ENCODE peak calls at places on chromosomes 4 and X, in ten cellular contexts. One of them, this sample, is unnamed.

GRCh38 chr4:7128651-7129050 is 60.8 kb upstream of the GRPEL1 start:
- DNase-seq in GM12865: no peak
- DNase-seq in amniotic stem cell: no peak
- DNase-seq in left ventricle myocardium inferior: no peak
- DNase-seq in stimulated activated naive CD8-positive, alpha-beta T cell treated with anti-CD3 and anti-CD28 coated beads, Interleukin-15, amount 100 ng/mL, for 72 hours: no peak
- DNase-seq in HTR-8/SVneo: no peak
- DNase-seq in body of pancreas: no peak
- DNase-seq in GM04504: no peak
- DNase-seq in GM13977: no peak
- DNase-seq in activated T-cell treated with anti-CD3 and anti-CD28 coated beads, Interleukin-2, amount 50 U/mL, for 72 hours: no peak
- DNase-seq in this sample: no peak

GRCh38 chrX:64642482-64642881 is 247.2 kb upstream of the MTMR8 start:
- DNase-seq in GM12865: peak; percentile 4
- DNase-seq in amniotic stem cell: no peak
- DNase-seq in left ventricle myocardium inferior: no peak
- DNase-seq in stimulated activated naive CD8-positive, alpha-beta T cell treated with anti-CD3 and anti-CD28 coated beads, Interleukin-15, amount 100 ng/mL, for 72 hours: no peak
- DNase-seq in HTR-8/SVneo: no peak
- DNase-seq in body of pancreas: no peak
- DNase-seq in GM04504: no peak
- DNase-seq in GM13977: peak; percentile 4
- DNase-seq in activated T-cell treated with anti-CD3 and anti-CD28 coated beads, Interleukin-2, amount 50 U/mL, for 72 hours: peak; percentile 0
- DNase-seq in this sample: no peak

GRCh38 chr4:2732526-2732925 is 23.6 kb downstream of the TNIP2 start:
- DNase-seq in GM12865: no peak
- DNase-seq in amniotic stem cell: no peak
- DNase-seq in left ventricle myocardium inferior: no peak
- DNase-seq in stimulated activated naive CD8-positive, alpha-beta T cell treated with anti-CD3 and anti-CD28 coated beads, Interleukin-15, amount 100 ng/mL, for 72 hours: no peak
- DNase-seq in HTR-8/SVneo: no peak
- DNase-seq in body of pancreas: no peak
- DNase-seq in GM04504: no peak
- DNase-seq in GM13977: no peak
- DNase-seq in activated T-cell treated with anti-CD3 and anti-CD28 coated beads, Interleukin-2, amount 50 U/mL, for 72 hours: no peak
- DNase-seq in this sample: no peak

GRCh38 chrX:50066318-50066937 is 134.4 kb downstream of the AKAP4 start:
- DNase-seq in GM12865: no peak
- DNase-seq in amniotic stem cell: no peak
- DNase-seq in left ventricle myocardium inferior: no peak
- DNase-seq in stimulated activated naive CD8-positive, alpha-beta T cell treated with anti-CD3 and anti-CD28 coated beads, Interleukin-15, amount 100 ng/mL, for 72 hours: no peak
- DNase-seq in HTR-8/SVneo: no peak
- DNase-seq in body of pancreas: no peak
- DNase-seq in GM04504: no peak
- DNase-seq in GM13977: no peak
- DNase-seq in activated T-cell treated with anti-CD3 and anti-CD28 coated beads, Interleukin-2, amount 50 U/mL, for 72 hours: no peak
- DNase-seq in this sample: no peak

GRCh38 chrX:72236841-72237240 is 2.0 kb downstream of the ERCC6L start:
- DNase-seq in GM12865: no peak
- DNase-seq in amniotic stem cell: no peak
- DNase-seq in left ventricle myocardium inferior: no peak
- DNase-seq in stimulated activated naive CD8-positive, alpha-beta T cell treated with anti-CD3 and anti-CD28 coated beads, Interleukin-15, amount 100 ng/mL, for 72 hours: no peak
- DNase-seq in HTR-8/SVneo: no peak
- DNase-seq in body of pancreas: no peak
- DNase-seq in GM04504: no peak
- DNase-seq in GM13977: no peak
- DNase-seq in activated T-cell treated with anti-CD3 and anti-CD28 coated beads, Interleukin-2, amount 50 U/mL, for 72 hours: no peak
- DNase-seq in this sample: no peak

GRCh38 chr4:105280338-105280809 is 133.7 kb downstream of the TET2 start:
- DNase-seq in GM12865: no peak
- DNase-seq in amniotic stem cell: peak; percentile 77
- DNase-seq in left ventricle myocardium inferior: no peak
- DNase-seq in stimulated activated naive CD8-positive, alpha-beta T cell treated with anti-CD3 and anti-CD28 coated beads, Interleukin-15, amount 100 ng/mL, for 72 hours: no peak
- DNase-seq in HTR-8/SVneo: no peak
- DNase-seq in body of pancreas: no peak
- DNase-seq in GM04504: peak; percentile 98
- DNase-seq in GM13977: no peak
- DNase-seq in activated T-cell treated with anti-CD3 and anti-CD28 coated beads, Interleukin-2, amount 50 U/mL, for 72 hours: no peak
- DNase-seq in this sample: no peak

GRCh38 chr4:54661156-54661555 is 3.4 kb downstream of the KIT start:
- DNase-seq in GM12865: no peak
- DNase-seq in amniotic stem cell: peak; percentile 34
- DNase-seq in left ventricle myocardium inferior: no peak
- DNase-seq in stimulated activated naive CD8-positive, alpha-beta T cell treated with anti-CD3 and anti-CD28 coated beads, Interleukin-15, amount 100 ng/mL, for 72 hours: no peak
- DNase-seq in HTR-8/SVneo: no peak
- DNase-seq in body of pancreas: no peak
- DNase-seq in GM04504: peak; percentile 86
- DNase-seq in GM13977: no peak
- DNase-seq in activated T-cell treated with anti-CD3 and anti-CD28 coated beads, Interleukin-2, amount 50 U/mL, for 72 hours: no peak
- DNase-seq in this sample: no peak

GRCh38 chr4:4486969-4487368 is 54.9 kb downstream of the STX18 start:
- DNase-seq in GM12865: no peak
- DNase-seq in amniotic stem cell: no peak
- DNase-seq in left ventricle myocardium inferior: no peak
- DNase-seq in stimulated activated naive CD8-positive, alpha-beta T cell treated with anti-CD3 and anti-CD28 coated beads, Interleukin-15, amount 100 ng/mL, for 72 hours: no peak
- DNase-seq in HTR-8/SVneo: no peak
- DNase-seq in body of pancreas: no peak
- DNase-seq in GM04504: no peak
- DNase-seq in GM13977: no peak
- DNase-seq in activated T-cell treated with anti-CD3 and anti-CD28 coated beads, Interleukin-2, amount 50 U/mL, for 72 hours: no peak
- DNase-seq in this sample: no peak

GRCh38 chrX:155900765-155901164 is 19.6 kb downstream of the VAMP7 start:
- DNase-seq in GM12865: no peak
- DNase-seq in amniotic stem cell: no peak
- DNase-seq in left ventricle myocardium inferior: no peak
- DNase-seq in stimulated activated naive CD8-positive, alpha-beta T cell treated with anti-CD3 and anti-CD28 coated beads, Interleukin-15, amount 100 ng/mL, for 72 hours: no peak
- DNase-seq in HTR-8/SVneo: no peak
- DNase-seq in body of pancreas: no peak
- DNase-seq in GM04504: no peak
- DNase-seq in GM13977: no peak
- DNase-seq in activated T-cell treated with anti-CD3 and anti-CD28 coated beads, Interleukin-2, amount 50 U/mL, for 72 hours: no peak
- DNase-seq in this sample: no peak

GRCh38 chr4:21032246-21032645 is 332.0 kb downstream of the PACRGL start:
- DNase-seq in GM12865: no peak
- DNase-seq in amniotic stem cell: no peak
- DNase-seq in left ventricle myocardium inferior: no peak
- DNase-seq in stimulated activated naive CD8-positive, alpha-beta T cell treated with anti-CD3 and anti-CD28 coated beads, Interleukin-15, amount 100 ng/mL, for 72 hours: no peak
- DNase-seq in HTR-8/SVneo: no peak
- DNase-seq in body of pancreas: no peak
- DNase-seq in GM04504: no peak
- DNase-seq in GM13977: no peak
- DNase-seq in activated T-cell treated with anti-CD3 and anti-CD28 coated beads, Interleukin-2, amount 50 U/mL, for 72 hours: no peak
- DNase-seq in this sample: no peak

GRCh38 chrX:53244610-53245009 is 19.6 kb upstream of the KDM5C start:
- DNase-seq in GM12865: no peak
- DNase-seq in amniotic stem cell: no peak
- DNase-seq in left ventricle myocardium inferior: no peak
- DNase-seq in stimulated activated naive CD8-positive, alpha-beta T cell treated with anti-CD3 and anti-CD28 coated beads, Interleukin-15, amount 100 ng/mL, for 72 hours: no peak
- DNase-seq in HTR-8/SVneo: no peak
- DNase-seq in body of pancreas: no peak
- DNase-seq in GM04504: no peak
- DNase-seq in GM13977: no peak
- DNase-seq in activated T-cell treated with anti-CD3 and anti-CD28 coated beads, Interleukin-2, amount 50 U/mL, for 72 hours: no peak
- DNase-seq in this sample: no peak

GRCh38 chrX:1103360-1103759 is 109.1 kb downstream of the CRLF2 start:
- DNase-seq in GM12865: no peak
- DNase-seq in amniotic stem cell: no peak
- DNase-seq in left ventricle myocardium inferior: no peak
- DNase-seq in stimulated activated naive CD8-positive, alpha-beta T cell treated with anti-CD3 and anti-CD28 coated beads, Interleukin-15, amount 100 ng/mL, for 72 hours: no peak
- DNase-seq in HTR-8/SVneo: no peak
- DNase-seq in body of pancreas: no peak
- DNase-seq in GM04504: no peak
- DNase-seq in GM13977: no peak
- DNase-seq in activated T-cell treated with anti-CD3 and anti-CD28 coated beads, Interleukin-2, amount 50 U/mL, for 72 hours: no peak
- DNase-seq in this sample: no peak

GRCh38 chr4:128630881-128631280 is 178.6 kb upstream of the JADE1 start:
- DNase-seq in GM12865: no peak
- DNase-seq in amniotic stem cell: no peak
- DNase-seq in left ventricle myocardium inferior: no peak
- DNase-seq in stimulated activated naive CD8-positive, alpha-beta T cell treated with anti-CD3 and anti-CD28 coated beads, Interleukin-15, amount 100 ng/mL, for 72 hours: no peak
- DNase-seq in HTR-8/SVneo: no peak
- DNase-seq in body of pancreas: no peak
- DNase-seq in GM04504: no peak
- DNase-seq in GM13977: no peak
- DNase-seq in activated T-cell treated with anti-CD3 and anti-CD28 coated beads, Interleukin-2, amount 50 U/mL, for 72 hours: no peak
- DNase-seq in this sample: no peak

GRCh38 chr4:174352405-174352804 is 68.7 kb downstream of the CEP44 start:
- DNase-seq in GM12865: no peak
- DNase-seq in amniotic stem cell: no peak
- DNase-seq in left ventricle myocardium inferior: no peak
- DNase-seq in stimulated activated naive CD8-positive, alpha-beta T cell treated with anti-CD3 and anti-CD28 coated beads, Interleukin-15, amount 100 ng/mL, for 72 hours: no peak
- DNase-seq in HTR-8/SVneo: no peak
- DNase-seq in body of pancreas: no peak
- DNase-seq in GM04504: no peak
- DNase-seq in GM13977: no peak
- DNase-seq in activated T-cell treated with anti-CD3 and anti-CD28 coated beads, Interleukin-2, amount 50 U/mL, for 72 hours: no peak
- DNase-seq in this sample: no peak

GRCh38 chr4:185093573-185093972 is 49.5 kb upstream of the SLC25A4 start:
- DNase-seq in GM12865: no peak
- DNase-seq in amniotic stem cell: no peak
- DNase-seq in left ventricle myocardium inferior: no peak
- DNase-seq in stimulated activated naive CD8-positive, alpha-beta T cell treated with anti-CD3 and anti-CD28 coated beads, Interleukin-15, amount 100 ng/mL, for 72 hours: no peak
- DNase-seq in HTR-8/SVneo: no peak
- DNase-seq in body of pancreas: no peak
- DNase-seq in GM04504: no peak
- DNase-seq in GM13977: no peak
- DNase-seq in activated T-cell treated with anti-CD3 and anti-CD28 coated beads, Interleukin-2, amount 50 U/mL, for 72 hours: no peak
- DNase-seq in this sample: no peak

GRCh38 chrX:50711907-50712306 is 102.1 kb downstream of the SHROOM4 start:
- DNase-seq in GM12865: no peak
- DNase-seq in amniotic stem cell: no peak
- DNase-seq in left ventricle myocardium inferior: no peak
- DNase-seq in stimulated activated naive CD8-positive, alpha-beta T cell treated with anti-CD3 and anti-CD28 coated beads, Interleukin-15, amount 100 ng/mL, for 72 hours: no peak
- DNase-seq in HTR-8/SVneo: no peak
- DNase-seq in body of pancreas: no peak
- DNase-seq in GM04504: no peak
- DNase-seq in GM13977: no peak
- DNase-seq in activated T-cell treated with anti-CD3 and anti-CD28 coated beads, Interleukin-2, amount 50 U/mL, for 72 hours: no peak
- DNase-seq in this sample: no peak

GRCh38 chr4:59060002-59060846 is 1950.0 kb upstream of the IGFBP7 start:
- DNase-seq in GM12865: no peak
- DNase-seq in amniotic stem cell: no peak
- DNase-seq in left ventricle myocardium inferior: no peak
- DNase-seq in stimulated activated naive CD8-positive, alpha-beta T cell treated with anti-CD3 and anti-CD28 coated beads, Interleukin-15, amount 100 ng/mL, for 72 hours: no peak
- DNase-seq in HTR-8/SVneo: no peak
- DNase-seq in body of pancreas: no peak
- DNase-seq in GM04504: no peak
- DNase-seq in GM13977: no peak
- DNase-seq in activated T-cell treated with anti-CD3 and anti-CD28 coated beads, Interleukin-2, amount 50 U/mL, for 72 hours: no peak
- DNase-seq in this sample: no peak

GRCh38 chr4:73912191-73912590 is 43.0 kb downstream of the CXCL1 start:
- DNase-seq in GM12865: no peak
- DNase-seq in amniotic stem cell: no peak
- DNase-seq in left ventricle myocardium inferior: no peak
- DNase-seq in stimulated activated naive CD8-positive, alpha-beta T cell treated with anti-CD3 and anti-CD28 coated beads, Interleukin-15, amount 100 ng/mL, for 72 hours: no peak
- DNase-seq in HTR-8/SVneo: no peak
- DNase-seq in body of pancreas: no peak
- DNase-seq in GM04504: no peak
- DNase-seq in GM13977: no peak
- DNase-seq in activated T-cell treated with anti-CD3 and anti-CD28 coated beads, Interleukin-2, amount 50 U/mL, for 72 hours: no peak
- DNase-seq in this sample: no peak

GRCh38 chr4:184430163-184430562 is 44.2 kb downstream of the IRF2 start:
- DNase-seq in GM12865: no peak
- DNase-seq in amniotic stem cell: no peak
- DNase-seq in left ventricle myocardium inferior: no peak
- DNase-seq in stimulated activated naive CD8-positive, alpha-beta T cell treated with anti-CD3 and anti-CD28 coated beads, Interleukin-15, amount 100 ng/mL, for 72 hours: no peak
- DNase-seq in HTR-8/SVneo: no peak
- DNase-seq in body of pancreas: no peak
- DNase-seq in GM04504: no peak
- DNase-seq in GM13977: no peak
- DNase-seq in activated T-cell treated with anti-CD3 and anti-CD28 coated beads, Interleukin-2, amount 50 U/mL, for 72 hours: no peak
- DNase-seq in this sample: no peak

GRCh38 chr4:42397635-42398447 is 553 bp downstream of the SHISA3 start:
- DNase-seq in GM12865: peak; percentile 54
- DNase-seq in amniotic stem cell: no peak
- DNase-seq in left ventricle myocardium inferior: peak; percentile 28
- DNase-seq in stimulated activated naive CD8-positive, alpha-beta T cell treated with anti-CD3 and anti-CD28 coated beads, Interleukin-15, amount 100 ng/mL, for 72 hours: peak; percentile 21
- DNase-seq in HTR-8/SVneo: peak; percentile 20
- DNase-seq in body of pancreas: peak; percentile 29
- DNase-seq in GM04504: no peak
- DNase-seq in GM13977: peak; percentile 46
- DNase-seq in activated T-cell treated with anti-CD3 and anti-CD28 coated beads, Interleukin-2, amount 50 U/mL, for 72 hours: peak; percentile 29
- DNase-seq in this sample: peak; percentile 26